ENCODE peak calls at places on chromosome 10, in six cellular contexts. J, X, U, F, Y and W are unnamed samples. For H3K4me1, the result is how much of the 10 kb centered on the place peaks cover.

GRCh38 chr10:120689766-120690539 is 161.2 kb upstream of the WDR11 start:
- DNase-seq in J (no peak), X (no peak), U (no peak), F (no peak), Y (no peak), W (no peak)

GRCh38 chr10:117670116-117670515 is 127.6 kb downstream of the EMX2 start:
- DNase-seq in J (no peak), X (no peak), U (no peak), F (no peak), Y (no peak), W (no peak)

GRCh38 chr10:109504401-109504800 is 418.9 kb downstream of the XPNPEP1 start:
- DNase-seq in J (no peak), X (no peak), U (no peak), F (no peak), Y (no peak), W (no peak)

GRCh38 chr10:130742936-130743675 is 568.4 kb downstream of the TCERG1L start:
- DNase-seq in J (no peak), X (no peak), U (no peak), F (no peak), Y (no peak), W (no peak)

GRCh38 chr10:103933557-103934121 is 15.7 kb upstream of the STN1 start:
- DNase-seq in J (no peak), X (no peak), U (no peak), F (no peak), Y (no peak), W (no peak)

GRCh38 chr10:120517196-120517595 is 60.2 kb downstream of the PLPP4 start:
- DNase-seq in J (no peak), X (no peak), U (no peak), F (no peak), Y (no peak), W (no peak)

GRCh38 chr10:121813211-121813812 is 114.5 kb downstream of the ATE1 start:
- DNase-seq in J (no peak), X (no peak), U (no peak), F (no peak), Y (no peak), W (no peak)

GRCh38 chr10:74738052-74738451 is 88.3 kb upstream of the KAT6B start:
- DNase-seq in J (no peak), X (no peak), U (no peak), F (no peak), Y (no peak), W (no peak)

GRCh38 chr10:90222372-90222771 is 521.0 kb downstream of the KIF20B start:
- DNase-seq in J (no peak), X (no peak), U (no peak), F (no peak), Y (no peak), W (no peak)

GRCh38 chr10:95290801-95291633 is at the start of gene PDLIM1:
- DNase-seq in J (peak), X (peak), U (peak), F (no peak), Y (no peak), W (peak)

GRCh38 chr10:28592953-28593352 is 60.0 kb downstream of the WAC start:
- DNase-seq in J (no peak), X (no peak), U (no peak), F (no peak), Y (no peak), W (no peak)

GRCh38 chr10:14583252-14583651 is 191.4 kb downstream of the FAM107B start:
- DNase-seq in J (no peak), X (no peak), U (no peak), F (no peak), Y (peak), W (no peak)

GRCh38 chr10:132714906-132715790 is 70.8 kb downstream of the NKX6-2 start:
- DNase-seq in J (no peak), X (no peak), U (no peak), F (no peak), Y (no peak), W (peak)

GRCh38 chr10:77781451-77782327 is 144.1 kb upstream of the KCNMA1 start:
- DNase-seq in J (no peak), X (no peak), U (no peak), F (no peak), Y (no peak), W (no peak)

GRCh38 chr10:99681553-99681952 is 22.2 kb downstream of the ENTPD7 start:
- DNase-seq in J (no peak), X (no peak), U (no peak), F (no peak), Y (no peak), W (no peak)

GRCh38 chr10:95526066-95526465 is 35.1 kb downstream of the SORBS1 start:
- DNase-seq in J (no peak), X (no peak), U (no peak), F (no peak), Y (no peak), W (no peak)

GRCh38 chr10:18625906-18626305 is 25.5 kb downstream of the NSUN6 start:
- DNase-seq in J (no peak), X (no peak), U (no peak), F (no peak), Y (no peak), W (no peak)

GRCh38 chr10:68725016-68725415 is 4.0 kb downstream of the CCAR1 start:
- DNase-seq in J (no peak), X (no peak), U (no peak), F (no peak), Y (no peak), W (no peak)

GRCh38 chr10:15222511-15222910 is 54.0 kb upstream of the NMT2 start:
- DNase-seq in J (no peak), X (no peak), U (no peak), F (no peak), Y (no peak), W (no peak)

GRCh38 chr10:121662531-121662930 is 64.3 kb upstream of the FGFR2 start:
- DNase-seq in J (no peak), X (no peak), U (no peak), F (no peak), Y (no peak), W (no peak)

GRCh38 chr10:6844251-6844650 is 264.2 kb upstream of the PRKCQ start:
- DNase-seq in J (no peak), X (no peak), U (no peak), F (no peak), Y (no peak), W (no peak)

GRCh38 chr10:11535376-11535959 is 76.0 kb downstream of the USP6NL start:
- DNase-seq in J (no peak), X (no peak), U (no peak), F (no peak), Y (no peak), W (no peak)
- H3K4me1 ChIP-seq in J (under half), X (under half), U (under half), F (under half), Y (under half), W (under half)

GRCh38 chr10:43963793-43964425 is 315.2 kb upstream of the ZNF32 start:
- DNase-seq in J (no peak), X (no peak), U (no peak), F (no peak), Y (no peak), W (peak)
- H3K4me1 ChIP-seq in J (under half), X (under half), U (under half), F (under half), Y (under half), W (under half)

GRCh38 chr10:102602272-102603045 is 41.8 kb upstream of the TRIM8 start:
- DNase-seq in J (no peak), X (peak), U (no peak), F (no peak), Y (no peak), W (peak)
- H3K4me1 ChIP-seq in J (under half), X (under half), U (under half), F (under half), Y (under half), W (under half)

GRCh38 chr10:72330059-72330426 is 24.7 kb downstream of the DNAJB12 start:
- DNase-seq in J (no peak), X (no peak), U (no peak), F (no peak), Y (no peak), W (no peak)
- H3K4me1 ChIP-seq in J (under half), X (under half), U (half or more), F (under half), Y (half or more), W (half or more)

GRCh38 chr10:17217661-17218306 is 10.3 kb upstream of the VIM start:
- DNase-seq in J (no peak), X (no peak), U (no peak), F (no peak), Y (no peak), W (no peak)

GRCh38 chr10:17216217-17216900 is 11.7 kb upstream of the VIM start:
- DNase-seq in J (no peak), X (peak), U (no peak), F (no peak), Y (no peak), W (no peak)

GRCh38 chr10:17220652-17221100 is 7.4 kb upstream of the VIM start:
- DNase-seq in J (no peak), X (no peak), U (no peak), F (no peak), Y (no peak), W (no peak)

GRCh38 chr10:17216901-17217395 is 11.1 kb upstream of the VIM start:
- DNase-seq in J (no peak), X (no peak), U (no peak), F (no peak), Y (no peak), W (no peak)

DNA sequence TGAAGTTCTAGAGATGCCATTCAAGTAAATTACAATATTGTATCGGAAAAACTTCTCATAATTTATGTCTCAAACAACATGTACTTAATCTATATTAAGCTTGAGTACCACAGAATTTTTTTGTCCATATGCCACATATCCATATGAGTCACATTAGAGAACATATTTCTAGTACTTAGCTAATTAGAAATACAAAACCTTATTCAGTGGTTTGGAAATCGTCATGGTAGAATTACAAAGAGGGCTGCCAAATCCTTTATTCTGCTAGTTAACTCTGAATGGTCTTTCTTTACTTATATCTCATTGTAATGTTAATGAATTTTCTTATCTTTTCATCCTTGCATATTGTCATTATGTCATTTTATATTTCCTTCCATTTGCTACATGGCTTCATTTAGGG is 9.0 kb upstream of the VIM start:
- DNase-seq in J (no peak), X (no peak), U (no peak), F (no peak), Y (no peak), W (no peak)
- H3K4me1 ChIP-seq in J (under half), X (under half), U (under half), F (under half), Y (under half), W (under half)

DNA sequence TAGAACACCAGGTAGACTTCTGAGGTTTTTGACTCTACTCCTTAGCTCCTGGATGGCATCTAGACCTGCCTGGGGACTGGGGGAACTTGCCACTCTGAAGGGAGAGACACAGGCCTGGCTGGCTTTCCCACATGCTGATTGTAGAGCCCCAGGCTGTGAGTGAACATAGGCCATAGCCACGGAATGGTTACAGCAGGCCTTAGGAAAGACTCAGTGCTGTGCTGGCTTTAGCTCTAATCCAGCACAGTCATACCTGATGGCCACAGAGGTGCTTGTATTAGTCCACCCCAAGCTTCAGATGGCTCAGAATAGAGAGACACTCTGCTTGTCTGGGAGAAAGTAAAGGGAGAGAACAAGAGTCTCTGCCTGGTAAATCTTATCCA is 35.0 kb upstream of the ARHGAP12 start:
- DNase-seq in J (no peak), X (no peak), U (no peak), F (no peak), Y (no peak), W (no peak)
- H3K4me1 ChIP-seq in J (under half), X (under half), U (under half), F (under half), Y (under half), W (under half)

DNA sequence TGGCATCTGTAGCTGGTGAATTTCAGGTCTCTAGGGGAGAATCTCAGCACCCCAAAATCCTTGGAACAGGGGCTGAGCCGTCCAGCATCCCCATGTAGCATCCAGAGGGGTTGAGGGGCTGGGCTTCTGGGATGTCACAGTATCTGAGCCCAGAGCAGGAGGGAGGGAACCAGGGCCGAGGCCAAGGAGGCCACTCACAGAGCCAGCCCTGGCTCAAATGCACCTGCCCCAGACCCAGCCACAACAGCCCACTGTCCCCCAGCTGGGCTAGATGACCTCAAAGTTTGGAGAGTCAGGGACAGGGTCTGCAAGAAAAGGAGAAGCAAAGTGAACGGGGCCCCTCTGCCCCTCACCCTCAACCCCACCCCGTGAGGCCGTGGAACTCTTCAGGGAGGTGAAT is 22.3 kb downstream of the VSIR start:
- DNase-seq in J (no peak), X (no peak), U (no peak), F (no peak), Y (no peak), W (no peak)
- H3K4me1 ChIP-seq in J (under half), X (under half), U (under half), F (under half), Y (half or more), W (under half)

GRCh38 chr10:79103078-79103477 is 34.3 kb downstream of the ZMIZ1 start:
- DNase-seq in J (no peak), X (no peak), U (no peak), F (no peak), Y (no peak), W (no peak)
- H3K4me1 ChIP-seq in J (under half), X (half or more), U (half or more), F (under half), Y (under half), W (half or more)